ENCODE peak calls at places on chromosome 14, in five cellular contexts. D is cardiac muscle cell, X is left ventricle myocardium inferior, E is pons, N is COR-L47. H is an unnamed sample.

GRCh38 chr14:36068777-36069534 is 107.6 kb downstream of the PTCSC3 start:
- DNase-seq in D (no peak), X (no peak), E (peak; percentile 15), N (no peak), H (no peak)

GRCh38 chr14:99516156-99517045 is 35.2 kb downstream of the CCNK start:
- DNase-seq in D (no peak), X (no peak), E (no peak), N (no peak), H (no peak)

GRCh38 chr14:97251423-97252155 is 454.4 kb downstream of the VRK1 start:
- DNase-seq in D (no peak), X (no peak), E (no peak), N (no peak), H (no peak)

GRCh38 chr14:100583245-100583644 is 4.0 kb downstream of the BEGAIN start:
- DNase-seq in D (no peak), X (no peak), E (no peak), N (no peak), H (no peak)

GRCh38 chr14:95311752-95312151 is 8.0 kb downstream of the CLMN start:
- DNase-seq in D (no peak), X (no peak), E (no peak), N (no peak), H (no peak)

GRCh38 chr14:105602243-105602750 is 75.9 kb downstream of the TMEM121 start:
- DNase-seq in D (no peak), X (no peak), E (no peak), N (no peak), H (no peak)

GRCh38 chr14:73755434-73756014 is 41.3 kb upstream of the PNMA1 start:
- DNase-seq in D (no peak), X (peak; percentile 54), E (peak; percentile 88), N (no peak), H (no peak)

GRCh38 chr14:104724407-104724980 is 465 bp downstream of the ADSS1 start:
- DNase-seq in D (peak; percentile 24), X (peak; percentile 83), E (peak; percentile 28), N (no peak), H (peak; percentile 55)

GRCh38 chr14:22786685-22787084 is 20.2 kb downstream of the OXA1L start:
- DNase-seq in D (no peak), X (no peak), E (no peak), N (no peak), H (no peak)

GRCh38 chr14:90274808-90275454 is 18.6 kb downstream of the PSMC1 start:
- DNase-seq in D (no peak), X (no peak), E (no peak), N (no peak), H (no peak)

GRCh38 chr14:99230271-99231141 is 41.5 kb downstream of the BCL11B start:
- DNase-seq in D (no peak), X (no peak), E (no peak), N (no peak), H (no peak)

GRCh38 chr14:74035556-74035955 is 16.4 kb downstream of the BBOF1 start:
- DNase-seq in D (no peak), X (no peak), E (no peak), N (no peak), H (no peak)

GRCh38 chr14:24839617-24840203 is 205.7 kb upstream of the GZMB start:
- DNase-seq in D (no peak), X (no peak), E (no peak), N (no peak), H (no peak)

GRCh38 chr14:89121961-89122675 is 294.9 kb downstream of the FOXN3 start:
- DNase-seq in D (no peak), X (no peak), E (no peak), N (peak; percentile 77), H (no peak)

GRCh38 chr14:91841065-91841464 is 26.3 kb downstream of the TC2N start:
- DNase-seq in D (no peak), X (no peak), E (no peak), N (no peak), H (no peak)

GRCh38 chr14:95291859-95292542 is 27.7 kb downstream of the CLMN start:
- DNase-seq in D (no peak), X (peak; percentile 82), E (peak; percentile 67), N (peak; percentile 73), H (no peak)

GRCh38 chr14:104117341-104118005 is 20.9 kb upstream of the KIF26A start:
- DNase-seq in D (no peak), X (no peak), E (no peak), N (no peak), H (no peak)

GRCh38 chr14:32574269-32574668 is 245.2 kb downstream of the AKAP6 start:
- DNase-seq in D (no peak), X (no peak), E (no peak), N (no peak), H (no peak)

GRCh38 chr14:99575043-99576023 is 28.7 kb downstream of the CCDC85C start:
- DNase-seq in D (peak; percentile 47), X (peak; percentile 39), E (no peak), N (peak; percentile 71), H (peak; percentile 81)

GRCh38 chr14:36066636-36067035 is 109.9 kb downstream of the PTCSC3 start:
- DNase-seq in D (no peak), X (no peak), E (no peak), N (no peak), H (no peak)

GRCh38 chr14:104157303-104157928 is 19.0 kb downstream of the KIF26A start:
- DNase-seq in D (no peak), X (no peak), E (no peak), N (no peak), H (peak; percentile 61)

GRCh38 chr14:59221558-59221957 is 33.1 kb downstream of the DAAM1 start:
- DNase-seq in D (no peak), X (no peak), E (peak; percentile 34), N (no peak), H (no peak)

GRCh38 chr14:102042699-102043098 is 44.1 kb downstream of the HSP90AA1 start:
- DNase-seq in D (no peak), X (no peak), E (no peak), N (no peak), H (no peak)

GRCh38 chr14:58299665-58300202 is 1.4 kb downstream of the ARID4A start:
- DNase-seq in D (peak; percentile 30), X (no peak), E (peak; percentile 35), N (no peak), H (no peak)

GRCh38 chr14:65496178-65496993 is 83.9 kb downstream of the FUT8 start:
- DNase-seq in D (no peak), X (no peak), E (no peak), N (no peak), H (no peak)

GRCh38 chr14:75634848-75635247 is 25.8 kb downstream of the ERG28 start:
- DNase-seq in D (no peak), X (no peak), E (no peak), N (no peak), H (no peak)

GRCh38 chr14:21231020-21231652 is 38.1 kb downstream of the HNRNPC start:
- DNase-seq in D (no peak), X (no peak), E (no peak), N (no peak), H (no peak)

GRCh38 chr14:65414961-65415589 is 2.5 kb downstream of the FUT8 start:
- DNase-seq in D (peak; percentile 30), X (no peak), E (peak; percentile 75), N (peak; percentile 28), H (no peak)

GRCh38 chr14:71521736-71522135 is 410.5 kb upstream of the RGS6 start:
- DNase-seq in D (no peak), X (no peak), E (no peak), N (peak; percentile 32), H (no peak)

GRCh38 chr14:101508948-101509729 is 52.2 kb upstream of the DIO3 start:
- DNase-seq in D (no peak), X (peak; percentile 5), E (no peak), N (no peak), H (no peak)

GRCh38 chr14:57889245-57889644 is 23.4 kb upstream of the SLC35F4 start:
- DNase-seq in D (no peak), X (peak; percentile 64), E (peak; percentile 17), N (no peak), H (no peak)